ENCODE peak calls at places on chromosomes 5 and 9, in eight cellular contexts. One of them, this sample, is unnamed. For H3K36me3, the result is how much of the 10 kb centered on the place peaks cover.

GRCh38 chr5:1477341-1477740 is 32.1 kb upstream of the SLC6A3 start:
- DNase-seq in K562: no peak
- DNase-seq in tibial nerve: no peak
- DNase-seq in IMR-90: peak
- DNase-seq in left ventricle myocardium inferior: peak
- DNase-seq in Caco-2: no peak
- DNase-seq in OCI-LY7: no peak
- DNase-seq in heart left ventricle: peak
- DNase-seq in this sample: no peak

GRCh38 chr5:60918466-60918865 is 26.4 kb downstream of the ERCC8 start:
- DNase-seq in K562: no peak
- DNase-seq in tibial nerve: no peak
- DNase-seq in IMR-90: no peak
- DNase-seq in left ventricle myocardium inferior: no peak
- DNase-seq in Caco-2: no peak
- DNase-seq in OCI-LY7: no peak
- DNase-seq in heart left ventricle: no peak
- DNase-seq in this sample: no peak

GRCh38 chr5:103262422-103262871 is 3.9 kb downstream of the MACIR start:
- DNase-seq in K562: no peak
- DNase-seq in tibial nerve: no peak
- DNase-seq in IMR-90: peak
- DNase-seq in left ventricle myocardium inferior: no peak
- DNase-seq in Caco-2: no peak
- DNase-seq in OCI-LY7: no peak
- DNase-seq in heart left ventricle: no peak
- DNase-seq in this sample: no peak

GRCh38 chr5:10591946-10592345 is 28.1 kb downstream of the ANKRD33B start:
- DNase-seq in K562: no peak
- DNase-seq in tibial nerve: no peak
- DNase-seq in IMR-90: no peak
- DNase-seq in left ventricle myocardium inferior: no peak
- DNase-seq in Caco-2: no peak
- DNase-seq in OCI-LY7: no peak
- DNase-seq in heart left ventricle: no peak
- DNase-seq in this sample: no peak

GRCh38 chr5:123505633-123506032 is 6.3 kb upstream of the CSNK1G3 start:
- DNase-seq in K562: no peak
- DNase-seq in tibial nerve: no peak
- DNase-seq in IMR-90: no peak
- DNase-seq in left ventricle myocardium inferior: no peak
- DNase-seq in Caco-2: no peak
- DNase-seq in OCI-LY7: no peak
- DNase-seq in heart left ventricle: no peak
- DNase-seq in this sample: no peak

GRCh38 chr5:173640166-173640804 is 23.8 kb upstream of the BOD1 start:
- DNase-seq in K562: no peak
- DNase-seq in tibial nerve: no peak
- DNase-seq in IMR-90: no peak
- DNase-seq in left ventricle myocardium inferior: no peak
- DNase-seq in Caco-2: no peak
- DNase-seq in OCI-LY7: no peak
- DNase-seq in heart left ventricle: no peak
- DNase-seq in this sample: no peak

GRCh38 chr9:4022435-4023067 is 277.3 kb downstream of the GLIS3 start:
- DNase-seq in K562: no peak
- DNase-seq in tibial nerve: no peak
- DNase-seq in IMR-90: peak
- DNase-seq in left ventricle myocardium inferior: no peak
- DNase-seq in Caco-2: no peak
- DNase-seq in OCI-LY7: no peak
- DNase-seq in heart left ventricle: no peak
- DNase-seq in this sample: no peak

GRCh38 chr5:57171818-57172465 is 1.9 kb upstream of the GPBP1 start:
- DNase-seq in K562: no peak
- DNase-seq in tibial nerve: no peak
- DNase-seq in IMR-90: peak
- DNase-seq in left ventricle myocardium inferior: no peak
- DNase-seq in Caco-2: peak
- DNase-seq in OCI-LY7: no peak
- DNase-seq in heart left ventricle: no peak
- DNase-seq in this sample: no peak

GRCh38 chr5:172740483-172741205 is 30.4 kb downstream of the DUSP1 start:
- DNase-seq in K562: no peak
- DNase-seq in tibial nerve: no peak
- DNase-seq in IMR-90: peak
- DNase-seq in left ventricle myocardium inferior: peak
- DNase-seq in Caco-2: no peak
- DNase-seq in OCI-LY7: no peak
- DNase-seq in heart left ventricle: peak
- DNase-seq in this sample: no peak

GRCh38 chr5:45691656-45692055 is 4.5 kb downstream of the HCN1 start:
- DNase-seq in K562: no peak
- DNase-seq in tibial nerve: no peak
- DNase-seq in IMR-90: no peak
- DNase-seq in left ventricle myocardium inferior: no peak
- DNase-seq in Caco-2: no peak
- DNase-seq in OCI-LY7: no peak
- DNase-seq in heart left ventricle: no peak
- DNase-seq in this sample: no peak

GRCh38 chr5:5497132-5497748 is 74.8 kb downstream of the ICE1 start:
- DNase-seq in K562: peak
- DNase-seq in tibial nerve: peak
- DNase-seq in IMR-90: peak
- DNase-seq in left ventricle myocardium inferior: peak
- DNase-seq in Caco-2: peak
- DNase-seq in OCI-LY7: peak
- DNase-seq in heart left ventricle: peak
- DNase-seq in this sample: no peak

GRCh38 chr5:84688566-84688965 is 303.9 kb upstream of the EDIL3 start:
- DNase-seq in K562: no peak
- DNase-seq in tibial nerve: no peak
- DNase-seq in IMR-90: peak
- DNase-seq in left ventricle myocardium inferior: no peak
- DNase-seq in Caco-2: no peak
- DNase-seq in OCI-LY7: no peak
- DNase-seq in heart left ventricle: no peak
- DNase-seq in this sample: no peak

GRCh38 chr5:108381955-108382783 is at the start of gene FBXL17:
- DNase-seq in K562: peak
- DNase-seq in tibial nerve: peak
- DNase-seq in IMR-90: peak
- DNase-seq in left ventricle myocardium inferior: peak
- DNase-seq in Caco-2: peak
- DNase-seq in OCI-LY7: peak
- DNase-seq in heart left ventricle: peak
- DNase-seq in this sample: peak

GRCh38 chr5:65986050-65986451 is 59.7 kb downstream of the ERBIN start:
- DNase-seq in K562: no peak
- DNase-seq in tibial nerve: no peak
- DNase-seq in IMR-90: peak
- DNase-seq in left ventricle myocardium inferior: no peak
- DNase-seq in Caco-2: no peak
- DNase-seq in OCI-LY7: no peak
- DNase-seq in heart left ventricle: no peak
- DNase-seq in this sample: no peak

GRCh38 chr5:125232779-125233230 is 486.4 kb upstream of the ZNF608 start:
- DNase-seq in K562: no peak
- DNase-seq in tibial nerve: no peak
- DNase-seq in IMR-90: peak
- DNase-seq in left ventricle myocardium inferior: no peak
- DNase-seq in Caco-2: no peak
- DNase-seq in OCI-LY7: no peak
- DNase-seq in heart left ventricle: no peak
- DNase-seq in this sample: no peak

GRCh38 chr9:133141833-133142594 is 21.0 kb upstream of the RALGDS start:
- DNase-seq in K562: no peak
- DNase-seq in tibial nerve: no peak
- DNase-seq in IMR-90: no peak
- DNase-seq in left ventricle myocardium inferior: peak
- DNase-seq in Caco-2: no peak
- DNase-seq in OCI-LY7: no peak
- DNase-seq in heart left ventricle: peak
- DNase-seq in this sample: peak
- H3K4me3 ChIP-seq in K562: no peak
- H3K4me3 ChIP-seq in tibial nerve: no peak
- H3K4me3 ChIP-seq in IMR-90: no peak
- H3K4me3 ChIP-seq in left ventricle myocardium inferior: no peak
- H3K4me3 ChIP-seq in Caco-2: no peak
- H3K4me3 ChIP-seq in OCI-LY7: no peak
- H3K4me3 ChIP-seq in heart left ventricle: no peak
- H3K4me3 ChIP-seq in this sample: peak

GRCh38 chr5:168578006-168578405 is 1.2 kb downstream of the PANK3 start:
- DNase-seq in K562: no peak
- DNase-seq in tibial nerve: no peak
- DNase-seq in IMR-90: peak
- DNase-seq in left ventricle myocardium inferior: no peak
- DNase-seq in Caco-2: no peak
- DNase-seq in OCI-LY7: peak
- DNase-seq in heart left ventricle: no peak
- DNase-seq in this sample: no peak

GRCh38 chr5:168579206-168579986 is at the start of gene PANK3:
- DNase-seq in K562: peak
- DNase-seq in tibial nerve: peak
- DNase-seq in IMR-90: peak
- DNase-seq in left ventricle myocardium inferior: peak
- DNase-seq in Caco-2: peak
- DNase-seq in OCI-LY7: peak
- DNase-seq in heart left ventricle: peak
- DNase-seq in this sample: peak

GRCh38 chr5:168575391-168576372 is 3.5 kb downstream of the PANK3 start:
- DNase-seq in K562: no peak
- DNase-seq in tibial nerve: no peak
- DNase-seq in IMR-90: peak
- DNase-seq in left ventricle myocardium inferior: no peak
- DNase-seq in Caco-2: no peak
- DNase-seq in OCI-LY7: no peak
- DNase-seq in heart left ventricle: no peak
- DNase-seq in this sample: no peak

GRCh38 chr5:168579987-168580508 is 880 bp upstream of the PANK3 start:
- DNase-seq in K562: no peak
- DNase-seq in tibial nerve: no peak
- DNase-seq in IMR-90: no peak
- DNase-seq in left ventricle myocardium inferior: no peak
- DNase-seq in Caco-2: no peak
- DNase-seq in OCI-LY7: no peak
- DNase-seq in heart left ventricle: no peak
- DNase-seq in this sample: no peak

DNA sequence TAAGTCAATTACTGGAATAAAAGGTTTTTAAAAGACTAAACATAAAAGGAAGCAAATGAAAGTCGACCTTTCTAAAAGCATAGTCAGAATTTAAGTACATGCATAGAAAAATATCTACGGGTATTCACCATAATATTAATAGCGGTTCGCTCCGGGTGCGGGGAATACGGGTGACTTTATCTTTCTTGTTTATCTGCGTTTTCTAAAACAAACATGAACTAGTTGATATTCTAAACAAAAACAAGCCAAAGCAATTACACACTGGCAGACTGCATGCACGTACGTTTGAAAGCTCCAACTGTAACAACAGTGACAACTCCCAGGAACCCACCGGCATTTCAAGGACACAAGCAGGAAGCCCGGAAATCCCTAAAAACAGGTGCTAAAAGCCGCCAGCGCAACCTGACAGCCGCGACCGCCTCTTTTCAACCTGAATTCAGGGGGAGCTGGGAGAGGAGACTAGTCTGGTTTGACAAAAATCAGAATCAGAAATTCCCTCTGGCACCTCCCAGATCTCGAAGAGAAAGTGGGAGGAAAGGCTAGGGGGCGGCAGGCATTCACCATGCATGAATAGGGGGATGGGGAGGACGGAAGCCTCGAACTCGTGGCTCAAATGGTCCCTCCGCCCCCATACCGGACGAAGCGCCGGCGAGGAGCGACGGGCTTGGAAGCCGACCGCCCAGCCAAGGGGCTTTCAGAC is 512 bp downstream of the PANK3 start:
- DNase-seq in K562: no peak
- DNase-seq in tibial nerve: no peak
- DNase-seq in IMR-90: no peak
- DNase-seq in left ventricle myocardium inferior: no peak
- DNase-seq in Caco-2: no peak
- DNase-seq in OCI-LY7: no peak
- DNase-seq in heart left ventricle: no peak
- DNase-seq in this sample: no peak
- TF ChIP-seq CTCF in K562: no peak
- TF ChIP-seq CTCF in tibial nerve: no peak
- TF ChIP-seq CTCF in IMR-90: no peak
- TF ChIP-seq CTCF in left ventricle myocardium inferior: no peak
- TF ChIP-seq CTCF in Caco-2: no peak
- TF ChIP-seq CTCF in OCI-LY7: no peak
- TF ChIP-seq CTCF in heart left ventricle: no peak
- TF ChIP-seq CTCF in this sample: no peak

GRCh38 chr5:42894057-42894456 is 82.4 kb upstream of the SELENOP start:
- DNase-seq in K562: no peak
- DNase-seq in tibial nerve: no peak
- DNase-seq in IMR-90: no peak
- DNase-seq in left ventricle myocardium inferior: peak
- DNase-seq in Caco-2: no peak
- DNase-seq in OCI-LY7: no peak
- DNase-seq in heart left ventricle: no peak
- DNase-seq in this sample: no peak

GRCh38 chr5:42900734-42901133 is 89.0 kb upstream of the SELENOP start:
- DNase-seq in K562: no peak
- DNase-seq in tibial nerve: no peak
- DNase-seq in IMR-90: no peak
- DNase-seq in left ventricle myocardium inferior: no peak
- DNase-seq in Caco-2: no peak
- DNase-seq in OCI-LY7: no peak
- DNase-seq in heart left ventricle: no peak
- DNase-seq in this sample: no peak

GRCh38 chr5:42898760-42899159 is 87.1 kb upstream of the SELENOP start:
- DNase-seq in K562: no peak
- DNase-seq in tibial nerve: no peak
- DNase-seq in IMR-90: no peak
- DNase-seq in left ventricle myocardium inferior: no peak
- DNase-seq in Caco-2: no peak
- DNase-seq in OCI-LY7: no peak
- DNase-seq in heart left ventricle: no peak
- DNase-seq in this sample: no peak

DNA sequence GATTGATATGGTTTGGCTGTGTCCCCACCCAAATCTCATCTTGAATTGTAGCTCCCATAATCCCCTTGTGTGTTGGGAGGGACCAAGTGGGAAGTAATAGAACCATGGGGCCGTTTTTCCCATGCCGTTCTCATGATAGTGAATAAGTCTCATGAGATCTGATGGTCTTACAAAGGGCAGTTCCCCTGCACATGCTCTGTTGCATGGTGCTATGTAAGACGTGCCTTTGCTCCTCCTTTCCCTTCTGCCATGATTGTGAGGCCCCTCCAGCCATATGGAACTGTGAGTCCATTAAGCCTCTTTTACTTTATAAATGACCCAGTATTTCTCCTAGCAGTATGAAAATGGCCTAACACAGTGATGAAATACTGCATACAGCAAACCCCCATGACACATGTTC is 84.8 kb upstream of the SELENOP start:
- DNase-seq in K562: no peak
- DNase-seq in tibial nerve: no peak
- DNase-seq in IMR-90: no peak
- DNase-seq in left ventricle myocardium inferior: no peak
- DNase-seq in Caco-2: no peak
- DNase-seq in OCI-LY7: no peak
- DNase-seq in heart left ventricle: no peak
- DNase-seq in this sample: no peak
- H3K36me3 ChIP-seq in K562: under half
- H3K36me3 ChIP-seq in tibial nerve: under half
- H3K36me3 ChIP-seq in IMR-90: under half
- H3K36me3 ChIP-seq in left ventricle myocardium inferior: under half
- H3K36me3 ChIP-seq in Caco-2: under half
- H3K36me3 ChIP-seq in OCI-LY7: under half
- H3K36me3 ChIP-seq in heart left ventricle: under half
- H3K36me3 ChIP-seq in this sample: under half

GRCh38 chr9:77019010-77019809 is at the start of gene FOXB2:
- DNase-seq in K562: no peak
- DNase-seq in tibial nerve: no peak
- DNase-seq in IMR-90: no peak
- DNase-seq in left ventricle myocardium inferior: no peak
- DNase-seq in Caco-2: no peak
- DNase-seq in OCI-LY7: no peak
- DNase-seq in heart left ventricle: no peak
- DNase-seq in this sample: no peak
- H3K4me3 ChIP-seq in K562: no peak
- H3K4me3 ChIP-seq in tibial nerve: no peak
- H3K4me3 ChIP-seq in IMR-90: no peak
- H3K4me3 ChIP-seq in left ventricle myocardium inferior: peak
- H3K4me3 ChIP-seq in Caco-2: peak
- H3K4me3 ChIP-seq in OCI-LY7: no peak
- H3K4me3 ChIP-seq in heart left ventricle: peak
- H3K4me3 ChIP-seq in this sample: no peak